ENCODE peak calls at places on chromosomes 11 and 22, in four cellular contexts. One of them, this sample, is unnamed.

GRCh38 chr22:31281733-31282132 is 10.6 kb downstream of the PIK3IP1 start:
- DNase-seq in HepG2: no peak
- DNase-seq in GM12878: no peak
- DNase-seq in K562: no peak
- DNase-seq in this sample: no peak

GRCh38 chr11:117826832-117827231 is 2.3 kb upstream of the FXYD2 start:
- DNase-seq in HepG2: no peak
- DNase-seq in K562: no peak
- DNase-seq in GM12878: no peak
- DNase-seq in this sample: no peak

GRCh38 chr11:40293655-40294342 is 1165.7 kb downstream of the LRRC4C start:
- DNase-seq in HepG2: peak
- DNase-seq in K562: peak
- DNase-seq in GM12878: peak
- DNase-seq in this sample: peak

GRCh38 chr11:129333873-129334272 is 41.8 kb upstream of the BARX2 start:
- DNase-seq in GM12878: no peak
- DNase-seq in K562: no peak
- DNase-seq in HepG2: no peak
- DNase-seq in this sample: no peak

GRCh38 chr22:38482662-38483308 is 14.9 kb downstream of the KDELR3 start:
- DNase-seq in HepG2: no peak
- DNase-seq in K562: no peak
- DNase-seq in GM12878: no peak
- DNase-seq in this sample: no peak

GRCh38 chr22:45103756-45104155 is 60.0 kb upstream of the NUP50 start:
- DNase-seq in K562: no peak
- DNase-seq in GM12878: no peak
- DNase-seq in HepG2: no peak
- DNase-seq in this sample: no peak

GRCh38 chr11:126645206-126645605 is 289.7 kb downstream of the ST3GAL4 start:
- DNase-seq in K562: no peak
- DNase-seq in GM12878: no peak
- DNase-seq in HepG2: no peak
- DNase-seq in this sample: no peak

GRCh38 chr11:22634897-22635629 is 9.4 kb upstream of the FANCF start:
- DNase-seq in HepG2: peak
- DNase-seq in K562: no peak
- DNase-seq in GM12878: no peak
- DNase-seq in this sample: no peak

GRCh38 chr11:94046796-94047195 is 25.6 kb downstream of the HEPHL1 start:
- DNase-seq in HepG2: no peak
- DNase-seq in K562: no peak
- DNase-seq in GM12878: no peak
- DNase-seq in this sample: no peak

GRCh38 chr11:2884424-2884815 is 1.2 kb downstream of the CDKN1C start:
- DNase-seq in K562: peak
- DNase-seq in HepG2: no peak
- DNase-seq in GM12878: no peak
- DNase-seq in this sample: peak

GRCh38 chr11:125947419-125948277 is 1.8 kb downstream of the VSIG10L2 start:
- DNase-seq in HepG2: no peak
- DNase-seq in GM12878: no peak
- DNase-seq in K562: no peak
- DNase-seq in this sample: no peak

GRCh38 chr22:45425531-45426265 is 12.2 kb downstream of the RIBC2 start:
- DNase-seq in GM12878: no peak
- DNase-seq in HepG2: no peak
- DNase-seq in K562: no peak
- DNase-seq in this sample: no peak

GRCh38 chr11:70270104-70270876 is at the start of gene PPFIA1:
- DNase-seq in HepG2: peak
- DNase-seq in GM12878: peak
- DNase-seq in K562: peak
- DNase-seq in this sample: peak

GRCh38 chr11:1967641-1968225 is 20.6 kb downstream of the MRPL23 start:
- DNase-seq in GM12878: no peak
- DNase-seq in K562: no peak
- DNase-seq in HepG2: no peak
- DNase-seq in this sample: no peak

GRCh38 chr11:46519351-46519750 is 74.5 kb downstream of the AMBRA1 start:
- DNase-seq in GM12878: no peak
- DNase-seq in HepG2: peak
- DNase-seq in K562: no peak
- DNase-seq in this sample: no peak

GRCh38 chr22:47633111-47633510 is 870.7 kb downstream of the TBC1D22A start:
- DNase-seq in K562: no peak
- DNase-seq in GM12878: no peak
- DNase-seq in HepG2: no peak
- DNase-seq in this sample: no peak

GRCh38 chr22:30192427-30192826 is 54.1 kb downstream of the LIF start:
- DNase-seq in K562: no peak
- DNase-seq in HepG2: no peak
- DNase-seq in GM12878: no peak
- DNase-seq in this sample: no peak

GRCh38 chr11:100177651-100178050 is 509.4 kb upstream of the ARHGAP42 start:
- DNase-seq in HepG2: no peak
- DNase-seq in K562: no peak
- DNase-seq in GM12878: no peak
- DNase-seq in this sample: no peak

GRCh38 chr22:24155597-24156145 is 25.6 kb upstream of the SUSD2 start:
- DNase-seq in K562: peak
- DNase-seq in GM12878: no peak
- DNase-seq in HepG2: peak
- DNase-seq in this sample: peak

GRCh38 chr22:20130739-20131592 is 638 bp upstream of the ZDHHC8 start:
- DNase-seq in K562: peak
- DNase-seq in GM12878: no peak
- DNase-seq in HepG2: peak
- DNase-seq in this sample: peak

GRCh38 chr11:47950396-47950795 is 30.0 kb upstream of the PTPRJ start:
- DNase-seq in K562: no peak
- DNase-seq in GM12878: peak
- DNase-seq in HepG2: no peak
- DNase-seq in this sample: no peak

GRCh38 chr11:124642628-124643027 is 20.0 kb downstream of the TBRG1 start:
- DNase-seq in HepG2: no peak
- DNase-seq in K562: no peak
- DNase-seq in GM12878: no peak
- DNase-seq in this sample: no peak

DNA sequence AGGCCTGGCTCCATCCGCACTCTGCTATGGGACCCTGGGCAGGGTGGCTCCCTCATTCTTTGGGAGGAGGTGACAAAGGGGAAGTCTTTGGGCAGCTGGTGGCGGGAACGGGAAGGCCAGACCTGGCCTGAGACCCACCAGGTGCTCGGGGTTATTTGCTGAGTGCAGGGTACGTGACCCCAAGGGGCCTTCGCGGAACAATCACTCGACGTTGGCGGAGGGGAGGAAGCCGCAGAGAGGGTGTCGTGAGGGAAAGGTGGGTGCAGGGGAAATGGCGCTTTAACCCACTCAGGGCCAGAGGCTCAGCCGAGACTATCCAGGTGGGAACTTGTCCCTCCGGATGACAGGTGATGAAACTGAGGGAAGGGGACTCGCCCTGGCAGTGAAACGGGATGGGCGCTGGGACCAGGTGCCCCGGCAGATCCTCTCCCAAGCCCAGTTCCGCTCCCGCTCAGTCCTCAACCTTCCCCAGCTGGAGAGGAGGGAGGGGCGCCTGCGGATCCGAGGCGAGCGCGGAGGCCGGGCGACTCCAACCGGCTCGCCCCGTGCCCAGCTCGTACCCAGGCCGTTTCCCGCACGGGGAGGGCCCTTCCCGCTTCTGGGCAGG is 911 bp downstream of the A4GALT start:
- DNase-seq in HepG2: no peak
- DNase-seq in GM12878: no peak
- DNase-seq in K562: peak
- DNase-seq in this sample: no peak
- TF ChIP-seq SP1 in HepG2: no peak
- TF ChIP-seq SP1 in GM12878: no peak
- TF ChIP-seq SP1 in K562: no peak
- TF ChIP-seq SP1 in this sample: no peak

GRCh38 chr11:116193321-116194114 is 579.3 kb downstream of the BUD13 start:
- DNase-seq in HepG2: peak
- DNase-seq in GM12878: no peak
- DNase-seq in K562: no peak
- DNase-seq in this sample: peak
- TF ChIP-seq TARDBP in HepG2: no peak
- TF ChIP-seq TARDBP in GM12878: no peak
- TF ChIP-seq TARDBP in K562: no peak
- TF ChIP-seq TARDBP in this sample: no peak

GRCh38 chr11:122036022-122036421 is 80.0 kb downstream of the BLID start:
- DNase-seq in GM12878: no peak
- DNase-seq in K562: no peak
- DNase-seq in HepG2: no peak
- DNase-seq in this sample: no peak
- TF ChIP-seq SP1 in GM12878: no peak
- TF ChIP-seq SP1 in K562: no peak
- TF ChIP-seq SP1 in HepG2: no peak
- TF ChIP-seq SP1 in this sample: no peak

DNA sequence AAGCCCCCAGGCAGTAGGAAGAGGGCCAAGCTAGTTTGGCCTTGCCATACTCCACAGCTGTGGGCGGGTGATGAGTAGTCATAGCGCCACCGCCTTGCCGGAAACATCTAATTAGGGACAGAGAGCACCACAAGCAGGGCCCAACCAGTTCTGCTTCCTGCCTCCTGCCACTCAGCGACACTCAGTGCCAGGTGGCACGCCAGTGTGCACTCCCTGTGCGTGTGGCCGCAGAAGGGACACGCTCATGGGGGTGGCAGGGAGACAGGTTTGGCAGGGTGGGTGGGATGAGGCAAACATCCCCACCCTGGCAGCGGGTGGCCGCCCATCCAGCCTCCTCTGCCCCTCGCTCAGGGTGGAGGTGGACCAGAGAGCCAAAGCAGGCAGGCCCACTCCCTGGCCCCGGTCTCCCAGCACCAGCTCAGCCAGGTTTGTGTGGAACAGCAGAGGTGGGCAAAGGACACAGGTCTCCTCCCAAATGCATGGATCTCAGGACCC is 4.9 kb downstream of the OVOL1 start:
- DNase-seq in K562: no peak
- DNase-seq in GM12878: peak
- DNase-seq in HepG2: no peak
- DNase-seq in this sample: no peak
- TF ChIP-seq TARDBP in K562: no peak
- TF ChIP-seq TARDBP in GM12878: no peak
- TF ChIP-seq TARDBP in HepG2: no peak
- TF ChIP-seq TARDBP in this sample: no peak

DNA sequence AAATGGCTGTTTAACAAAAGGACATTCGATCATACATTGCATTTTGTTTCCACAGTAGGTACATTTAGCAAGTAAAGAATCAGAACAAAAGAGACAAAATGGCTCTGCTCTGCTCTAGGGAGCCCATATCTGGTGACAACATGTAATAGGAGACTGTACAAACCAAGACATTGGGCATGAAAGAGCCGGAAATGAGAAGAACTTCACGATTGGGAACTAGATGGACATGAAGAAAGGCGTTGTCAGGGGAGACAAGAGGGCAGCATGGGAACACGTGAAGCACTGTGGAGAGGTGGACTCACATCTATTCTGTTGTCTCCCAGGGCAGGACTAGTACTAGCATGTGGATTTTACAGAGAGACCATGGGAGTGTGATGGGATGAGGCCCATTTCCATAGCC is 334.0 kb downstream of the OPCML start:
- DNase-seq in GM12878: no peak
- DNase-seq in K562: no peak
- DNase-seq in HepG2: no peak
- DNase-seq in this sample: no peak
- TF ChIP-seq SP1 in GM12878: no peak
- TF ChIP-seq SP1 in K562: no peak
- TF ChIP-seq SP1 in HepG2: no peak
- TF ChIP-seq SP1 in this sample: no peak

GRCh38 chr11:111301004-111301839 is 2.9 kb downstream of the POU2AF3 start:
- DNase-seq in HepG2: no peak
- DNase-seq in K562: no peak
- DNase-seq in GM12878: no peak
- DNase-seq in this sample: no peak
- TF ChIP-seq TARDBP in HepG2: no peak
- TF ChIP-seq TARDBP in K562: no peak
- TF ChIP-seq TARDBP in GM12878: no peak
- TF ChIP-seq TARDBP in this sample: no peak